ENCODE peak calls at places on chromosomes 3 and 15, in seven cellular contexts. N is H7; O is stimulated activated CD4-positive, alpha-beta T cell treated with anti-CD3 and anti-CD28 coated beads, Interleukin-4, amount 100 ng/mL, for 4 hours; J is A673; K is EH; U is activated CD8-positive, alpha-beta memory T cell treated with anti-CD3 and anti-CD28 coated beads, Interleukin-2, amount 50 U/mL, for 4 hours; D is activated CD4-positive, alpha-beta T cell treated with anti-CD3 and anti-CD28 coated beads, Interleukin-2, amount 50 U/mL, for 4 hours. Q is an unnamed sample.

GRCh38 chr15:45980376-45980775 is 345.5 kb downstream of the SQOR start:
- DNase-seq in N (no peak), O (no peak), J (no peak), K (no peak), U (no peak), D (no peak), Q (no peak)

GRCh38 chr3:145798691-145799550 is 362.1 kb downstream of the PLOD2 start:
- DNase-seq in N (no peak), O (no peak), J (peak), K (no peak), U (no peak), D (no peak), Q (no peak)

GRCh38 chr3:157502916-157503620 is at the start of gene VEPH1:
- DNase-seq in N (peak), O (no peak), J (no peak), K (peak), U (no peak), D (no peak), Q (no peak)

GRCh38 chr3:13041113-13041776 is 32.0 kb downstream of the IQSEC1 start:
- DNase-seq in N (no peak), O (no peak), J (no peak), K (no peak), U (no peak), D (no peak), Q (no peak)

GRCh38 chr15:66292261-66293084 is 895 bp upstream of the DIS3L start:
- DNase-seq in N (no peak), O (no peak), J (no peak), K (no peak), U (no peak), D (no peak), Q (no peak)

GRCh38 chr3:106206165-106206564 is 337.4 kb upstream of the CBLB start:
- DNase-seq in N (no peak), O (no peak), J (peak), K (peak), U (no peak), D (no peak), Q (no peak)

GRCh38 chr15:70466895-70467529 is 296.3 kb downstream of the UACA start:
- DNase-seq in N (peak), O (peak), J (peak), K (peak), U (peak), D (peak), Q (no peak)

GRCh38 chr3:13049400-13049799 is 23.8 kb downstream of the IQSEC1 start:
- DNase-seq in N (no peak), O (no peak), J (no peak), K (no peak), U (no peak), D (no peak), Q (no peak)

GRCh38 chr15:52143862-52144261 is 31.3 kb upstream of the BCL2L10 start:
- DNase-seq in N (no peak), O (no peak), J (peak), K (peak), U (no peak), D (no peak), Q (no peak)